ENCODE peak calls at places on chromosomes 13 and 19, in six cellular contexts. T is tibial artery; L is cardiac fibroblast; P is RWPE1; R is stimulated activated CD8-positive, alpha-beta memory T cell treated with anti-CD3 and anti-CD28 coated beads, Interleukin-15, amount 100 ng/mL, for 24 hours; H is iris pigment epithelial cell. Y is an unnamed sample.

GRCh38 chr13:93182406-93182805 is 44.2 kb upstream of the GPC6 start:
- DNase-seq in T (no peak), L (no peak), P (no peak), R (no peak), H (peak), Y (no peak)

GRCh38 chr19:19132912-19133311 is 5.4 kb downstream of the TMEM161A start:
- DNase-seq in T (no peak), L (no peak), P (no peak), R (no peak), H (no peak), Y (no peak)

GRCh38 chr19:8396563-8397203 is 6.5 kb downstream of the RAB11B start:
- DNase-seq in T (no peak), L (peak), P (peak), R (peak), H (peak), Y (peak)

GRCh38 chr19:31220540-31220939 is 128.7 kb downstream of the TSHZ3 start:
- DNase-seq in T (no peak), L (peak), P (no peak), R (no peak), H (peak), Y (no peak)

GRCh38 chr13:35729926-35730627 is 253.6 kb upstream of the MAB21L1 start:
- DNase-seq in T (no peak), L (no peak), P (no peak), R (no peak), H (no peak), Y (no peak)

GRCh38 chr13:34070544-34071303 is 252.8 kb downstream of the RFC3 start:
- DNase-seq in T (no peak), L (no peak), P (no peak), R (no peak), H (no peak), Y (no peak)

GRCh38 chr19:17560205-17560595 is 4.8 kb downstream of the COLGALT1 start:
- DNase-seq in T (no peak), L (peak), P (peak), R (no peak), H (peak), Y (peak)

GRCh38 chr19:9791552-9792181 is 23.1 kb upstream of the ZNF846 start:
- DNase-seq in T (peak), L (peak), P (peak), R (peak), H (peak), Y (peak)

GRCh38 chr19:48171584-48172170 is 1.2 kb downstream of the ZSWIM9 start:
- DNase-seq in T (no peak), L (no peak), P (no peak), R (no peak), H (no peak), Y (no peak)

GRCh38 chr13:97851269-97851668 is 102.2 kb upstream of the IPO5 start:
- DNase-seq in T (no peak), L (no peak), P (no peak), R (no peak), H (peak), Y (no peak)

GRCh38 chr19:39054091-39054470 is 21.7 kb upstream of the FBXO27 start:
- DNase-seq in T (no peak), L (no peak), P (no peak), R (no peak), H (no peak), Y (no peak)

GRCh38 chr19:54390942-54391577 is 24.2 kb upstream of the TTYH1 start:
- DNase-seq in T (no peak), L (peak), P (peak), R (peak), H (peak), Y (peak)

GRCh38 chr13:95505265-95505664 is 47.3 kb upstream of the CLDN10 start:
- DNase-seq in T (no peak), L (peak), P (no peak), R (no peak), H (no peak), Y (no peak)

GRCh38 chr13:50701469-50701868 is 142.0 kb downstream of the DLEU7 start:
- DNase-seq in T (no peak), L (no peak), P (no peak), R (no peak), H (no peak), Y (no peak)

GRCh38 chr19:8257052-8257443 is 47.9 kb downstream of the CERS4 start:
- DNase-seq in T (no peak), L (no peak), P (peak), R (no peak), H (no peak), Y (no peak)

GRCh38 chr13:65959305-65959704 is 1270.8 kb downstream of the PCDH9 start:
- DNase-seq in T (no peak), L (peak), P (no peak), R (no peak), H (peak), Y (no peak)

GRCh38 chr19:46882034-46882433 is 21.2 kb downstream of the ARHGAP35 start:
- DNase-seq in T (no peak), L (no peak), P (no peak), R (no peak), H (no peak), Y (no peak)

GRCh38 chr19:53808710-53809125 is 15.4 kb downstream of the NLRP12 start:
- DNase-seq in T (no peak), L (peak), P (peak), R (no peak), H (peak), Y (peak)

GRCh38 chr19:14271830-14272229 is 65.9 kb upstream of the ADGRL1 start:
- DNase-seq in T (no peak), L (no peak), P (no peak), R (no peak), H (no peak), Y (no peak)